ENCODE peak calls at places on chromosomes 6 and 20, in nine cellular contexts. One of them, this sample, is unnamed.

GRCh38 chr6:148795563-148795962 is 48.7 kb downstream of the UST start:
- DNase-seq in neuronal stem cell: no peak
- DNase-seq in MV-4-11: no peak
- DNase-seq in amniotic stem cell: no peak
- DNase-seq in SW480: no peak
- DNase-seq in iris pigment epithelial cell: no peak
- DNase-seq in T-cell: no peak
- DNase-seq in activated gamma-delta T cell treated with anti-CD3 and anti-CD28 coated beads, Interleukin-2, amount 50 U/mL, for 16 hours: no peak
- DNase-seq in OCI-LY7: no peak
- DNase-seq in this sample: no peak

GRCh38 chr20:35576816-35577215 is 34.9 kb downstream of the ERGIC3 start:
- DNase-seq in activated gamma-delta T cell treated with anti-CD3 and anti-CD28 coated beads, Interleukin-2, amount 50 U/mL, for 16 hours: no peak
- DNase-seq in OCI-LY7: no peak
- DNase-seq in amniotic stem cell: no peak
- DNase-seq in neuronal stem cell: no peak
- DNase-seq in SW480: no peak
- DNase-seq in iris pigment epithelial cell: no peak
- DNase-seq in T-cell: no peak
- DNase-seq in MV-4-11: no peak
- DNase-seq in this sample: no peak

GRCh38 chr6:89482136-89482535 is 49.2 kb downstream of the ANKRD6 start:
- DNase-seq in SW480: no peak
- DNase-seq in MV-4-11: no peak
- DNase-seq in iris pigment epithelial cell: no peak
- DNase-seq in amniotic stem cell: no peak
- DNase-seq in T-cell: no peak
- DNase-seq in neuronal stem cell: no peak
- DNase-seq in activated gamma-delta T cell treated with anti-CD3 and anti-CD28 coated beads, Interleukin-2, amount 50 U/mL, for 16 hours: no peak
- DNase-seq in OCI-LY7: no peak
- DNase-seq in this sample: no peak

GRCh38 chr6:14877758-14878157 is 368.1 kb upstream of the JARID2 start:
- DNase-seq in amniotic stem cell: no peak
- DNase-seq in activated gamma-delta T cell treated with anti-CD3 and anti-CD28 coated beads, Interleukin-2, amount 50 U/mL, for 16 hours: no peak
- DNase-seq in MV-4-11: no peak
- DNase-seq in OCI-LY7: no peak
- DNase-seq in neuronal stem cell: no peak
- DNase-seq in iris pigment epithelial cell: peak; percentile 16
- DNase-seq in SW480: no peak
- DNase-seq in T-cell: no peak
- DNase-seq in this sample: no peak

GRCh38 chr20:43724383-43724782 is 2.4 kb downstream of the GTSF1L start:
- DNase-seq in SW480: no peak
- DNase-seq in neuronal stem cell: no peak
- DNase-seq in OCI-LY7: no peak
- DNase-seq in MV-4-11: peak; percentile 76
- DNase-seq in amniotic stem cell: no peak
- DNase-seq in T-cell: no peak
- DNase-seq in activated gamma-delta T cell treated with anti-CD3 and anti-CD28 coated beads, Interleukin-2, amount 50 U/mL, for 16 hours: no peak
- DNase-seq in iris pigment epithelial cell: no peak
- DNase-seq in this sample: no peak

GRCh38 chr6:117440558-117441525 is 15.1 kb upstream of the ROS1 start:
- DNase-seq in activated gamma-delta T cell treated with anti-CD3 and anti-CD28 coated beads, Interleukin-2, amount 50 U/mL, for 16 hours: no peak
- DNase-seq in SW480: no peak
- DNase-seq in MV-4-11: no peak
- DNase-seq in iris pigment epithelial cell: peak; percentile 96
- DNase-seq in T-cell: no peak
- DNase-seq in OCI-LY7: no peak
- DNase-seq in amniotic stem cell: no peak
- DNase-seq in neuronal stem cell: no peak
- DNase-seq in this sample: no peak

GRCh38 chr20:17635846-17636245 is 46.2 kb downstream of the RRBP1 start:
- DNase-seq in T-cell: no peak
- DNase-seq in OCI-LY7: no peak
- DNase-seq in SW480: no peak
- DNase-seq in neuronal stem cell: no peak
- DNase-seq in iris pigment epithelial cell: peak; percentile 40
- DNase-seq in activated gamma-delta T cell treated with anti-CD3 and anti-CD28 coated beads, Interleukin-2, amount 50 U/mL, for 16 hours: no peak
- DNase-seq in amniotic stem cell: no peak
- DNase-seq in MV-4-11: peak; percentile 36
- DNase-seq in this sample: no peak

GRCh38 chr6:105803439-105803838 is 282.7 kb upstream of the PRDM1 start:
- DNase-seq in T-cell: no peak
- DNase-seq in amniotic stem cell: no peak
- DNase-seq in iris pigment epithelial cell: no peak
- DNase-seq in SW480: no peak
- DNase-seq in MV-4-11: no peak
- DNase-seq in activated gamma-delta T cell treated with anti-CD3 and anti-CD28 coated beads, Interleukin-2, amount 50 U/mL, for 16 hours: no peak
- DNase-seq in neuronal stem cell: no peak
- DNase-seq in OCI-LY7: no peak
- DNase-seq in this sample: no peak

GRCh38 chr6:2477723-2478122 is 232.3 kb upstream of the GMDS start:
- DNase-seq in SW480: no peak
- DNase-seq in activated gamma-delta T cell treated with anti-CD3 and anti-CD28 coated beads, Interleukin-2, amount 50 U/mL, for 16 hours: no peak
- DNase-seq in amniotic stem cell: no peak
- DNase-seq in iris pigment epithelial cell: no peak
- DNase-seq in neuronal stem cell: no peak
- DNase-seq in OCI-LY7: no peak
- DNase-seq in T-cell: no peak
- DNase-seq in MV-4-11: no peak
- DNase-seq in this sample: no peak

GRCh38 chr6:101741474-101742171 is 348.1 kb downstream of the GRIK2 start:
- DNase-seq in amniotic stem cell: no peak
- DNase-seq in iris pigment epithelial cell: no peak
- DNase-seq in SW480: no peak
- DNase-seq in MV-4-11: no peak
- DNase-seq in OCI-LY7: no peak
- DNase-seq in T-cell: no peak
- DNase-seq in activated gamma-delta T cell treated with anti-CD3 and anti-CD28 coated beads, Interleukin-2, amount 50 U/mL, for 16 hours: no peak
- DNase-seq in neuronal stem cell: no peak
- DNase-seq in this sample: no peak

GRCh38 chr6:107811591-107812218 is 12.4 kb downstream of the SCML4 start:
- DNase-seq in OCI-LY7: no peak
- DNase-seq in MV-4-11: peak; percentile 62
- DNase-seq in neuronal stem cell: no peak
- DNase-seq in iris pigment epithelial cell: no peak
- DNase-seq in activated gamma-delta T cell treated with anti-CD3 and anti-CD28 coated beads, Interleukin-2, amount 50 U/mL, for 16 hours: no peak
- DNase-seq in SW480: peak; percentile 28
- DNase-seq in amniotic stem cell: no peak
- DNase-seq in T-cell: no peak
- DNase-seq in this sample: no peak

GRCh38 chr20:11431613-11432012 is 486.1 kb upstream of the BTBD3 start:
- DNase-seq in T-cell: no peak
- DNase-seq in activated gamma-delta T cell treated with anti-CD3 and anti-CD28 coated beads, Interleukin-2, amount 50 U/mL, for 16 hours: no peak
- DNase-seq in iris pigment epithelial cell: peak; percentile 36
- DNase-seq in MV-4-11: no peak
- DNase-seq in OCI-LY7: no peak
- DNase-seq in amniotic stem cell: no peak
- DNase-seq in SW480: no peak
- DNase-seq in neuronal stem cell: no peak
- DNase-seq in this sample: no peak

GRCh38 chr6:149750136-149750609 is 632 bp downstream of the PCMT1 start:
- DNase-seq in neuronal stem cell: peak; percentile 49
- DNase-seq in activated gamma-delta T cell treated with anti-CD3 and anti-CD28 coated beads, Interleukin-2, amount 50 U/mL, for 16 hours: peak; percentile 25
- DNase-seq in iris pigment epithelial cell: peak; percentile 69
- DNase-seq in MV-4-11: no peak
- DNase-seq in SW480: peak; percentile 63
- DNase-seq in T-cell: peak; percentile 7
- DNase-seq in amniotic stem cell: peak; percentile 23
- DNase-seq in OCI-LY7: peak; percentile 83
- DNase-seq in this sample: peak; percentile 80

GRCh38 chr6:21367649-21368154 is 225.8 kb upstream of the SOX4 start:
- DNase-seq in activated gamma-delta T cell treated with anti-CD3 and anti-CD28 coated beads, Interleukin-2, amount 50 U/mL, for 16 hours: no peak
- DNase-seq in neuronal stem cell: no peak
- DNase-seq in iris pigment epithelial cell: no peak
- DNase-seq in T-cell: no peak
- DNase-seq in amniotic stem cell: no peak
- DNase-seq in SW480: no peak
- DNase-seq in OCI-LY7: no peak
- DNase-seq in MV-4-11: no peak
- DNase-seq in this sample: no peak

GRCh38 chr6:118725944-118726343 is 74.6 kb upstream of the CEP85L start:
- DNase-seq in SW480: no peak
- DNase-seq in iris pigment epithelial cell: no peak
- DNase-seq in amniotic stem cell: no peak
- DNase-seq in MV-4-11: no peak
- DNase-seq in OCI-LY7: no peak
- DNase-seq in activated gamma-delta T cell treated with anti-CD3 and anti-CD28 coated beads, Interleukin-2, amount 50 U/mL, for 16 hours: peak; percentile 67
- DNase-seq in neuronal stem cell: no peak
- DNase-seq in T-cell: peak; percentile 53
- DNase-seq in this sample: no peak

GRCh38 chr20:2771631-2772080 is 28.8 kb downstream of the CPXM1 start:
- DNase-seq in T-cell: no peak
- DNase-seq in neuronal stem cell: no peak
- DNase-seq in iris pigment epithelial cell: peak; percentile 22
- DNase-seq in MV-4-11: peak; percentile 47
- DNase-seq in SW480: no peak
- DNase-seq in amniotic stem cell: no peak
- DNase-seq in OCI-LY7: no peak
- DNase-seq in activated gamma-delta T cell treated with anti-CD3 and anti-CD28 coated beads, Interleukin-2, amount 50 U/mL, for 16 hours: no peak
- DNase-seq in this sample: no peak

GRCh38 chr6:161413361-161413771 is 139.5 kb upstream of the AGPAT4 start:
- DNase-seq in neuronal stem cell: no peak
- DNase-seq in T-cell: no peak
- DNase-seq in OCI-LY7: no peak
- DNase-seq in amniotic stem cell: no peak
- DNase-seq in activated gamma-delta T cell treated with anti-CD3 and anti-CD28 coated beads, Interleukin-2, amount 50 U/mL, for 16 hours: no peak
- DNase-seq in MV-4-11: no peak
- DNase-seq in iris pigment epithelial cell: no peak
- DNase-seq in SW480: no peak
- DNase-seq in this sample: no peak

GRCh38 chr6:112781236-112781635 is 434.1 kb downstream of the RFPL4B start:
- DNase-seq in amniotic stem cell: no peak
- DNase-seq in MV-4-11: no peak
- DNase-seq in T-cell: no peak
- DNase-seq in neuronal stem cell: no peak
- DNase-seq in SW480: no peak
- DNase-seq in iris pigment epithelial cell: peak; percentile 38
- DNase-seq in OCI-LY7: no peak
- DNase-seq in activated gamma-delta T cell treated with anti-CD3 and anti-CD28 coated beads, Interleukin-2, amount 50 U/mL, for 16 hours: no peak
- DNase-seq in this sample: no peak

GRCh38 chr6:143575440-143575839 is 63.9 kb upstream of the FUCA2 start:
- DNase-seq in T-cell: peak; percentile 48
- DNase-seq in iris pigment epithelial cell: peak; percentile 83
- DNase-seq in MV-4-11: peak; percentile 70
- DNase-seq in neuronal stem cell: peak; percentile 65
- DNase-seq in SW480: peak; percentile 74
- DNase-seq in activated gamma-delta T cell treated with anti-CD3 and anti-CD28 coated beads, Interleukin-2, amount 50 U/mL, for 16 hours: peak; percentile 30
- DNase-seq in amniotic stem cell: peak; percentile 34
- DNase-seq in OCI-LY7: peak; percentile 69
- DNase-seq in this sample: peak; percentile 47

GRCh38 chr20:47370214-47370613 is 13.7 kb upstream of the ZMYND8 start:
- DNase-seq in activated gamma-delta T cell treated with anti-CD3 and anti-CD28 coated beads, Interleukin-2, amount 50 U/mL, for 16 hours: no peak
- DNase-seq in amniotic stem cell: no peak
- DNase-seq in neuronal stem cell: no peak
- DNase-seq in SW480: no peak
- DNase-seq in MV-4-11: no peak
- DNase-seq in OCI-LY7: no peak
- DNase-seq in iris pigment epithelial cell: no peak
- DNase-seq in T-cell: no peak
- DNase-seq in this sample: no peak

GRCh38 chr6:126075335-126076071 is 89.2 kb downstream of the TRMT11 start:
- DNase-seq in OCI-LY7: no peak
- DNase-seq in activated gamma-delta T cell treated with anti-CD3 and anti-CD28 coated beads, Interleukin-2, amount 50 U/mL, for 16 hours: no peak
- DNase-seq in T-cell: no peak
- DNase-seq in iris pigment epithelial cell: no peak
- DNase-seq in amniotic stem cell: no peak
- DNase-seq in neuronal stem cell: no peak
- DNase-seq in MV-4-11: no peak
- DNase-seq in SW480: no peak
- DNase-seq in this sample: peak; percentile 17

GRCh38 chr6:141483561-141484061 is 649.1 kb upstream of the GJE1 start:
- DNase-seq in MV-4-11: peak; percentile 98
- DNase-seq in OCI-LY7: peak; percentile 93
- DNase-seq in activated gamma-delta T cell treated with anti-CD3 and anti-CD28 coated beads, Interleukin-2, amount 50 U/mL, for 16 hours: peak; percentile 41
- DNase-seq in SW480: no peak
- DNase-seq in iris pigment epithelial cell: peak; percentile 98
- DNase-seq in T-cell: peak; percentile 62
- DNase-seq in amniotic stem cell: peak; percentile 63
- DNase-seq in neuronal stem cell: no peak
- DNase-seq in this sample: peak; percentile 40

GRCh38 chr6:116528800-116529199 is 16.7 kb downstream of the TRAPPC3L start:
- DNase-seq in OCI-LY7: no peak
- DNase-seq in T-cell: no peak
- DNase-seq in iris pigment epithelial cell: peak; percentile 41
- DNase-seq in SW480: no peak
- DNase-seq in amniotic stem cell: no peak
- DNase-seq in activated gamma-delta T cell treated with anti-CD3 and anti-CD28 coated beads, Interleukin-2, amount 50 U/mL, for 16 hours: no peak
- DNase-seq in MV-4-11: no peak
- DNase-seq in neuronal stem cell: no peak
- DNase-seq in this sample: no peak

GRCh38 chr20:22456109-22456508 is 128.3 kb downstream of the FOXA2 start:
- DNase-seq in T-cell: no peak
- DNase-seq in OCI-LY7: no peak
- DNase-seq in MV-4-11: no peak
- DNase-seq in neuronal stem cell: peak; percentile 67
- DNase-seq in activated gamma-delta T cell treated with anti-CD3 and anti-CD28 coated beads, Interleukin-2, amount 50 U/mL, for 16 hours: no peak
- DNase-seq in SW480: no peak
- DNase-seq in amniotic stem cell: no peak
- DNase-seq in iris pigment epithelial cell: no peak
- DNase-seq in this sample: no peak

GRCh38 chr6:78101387-78101786 is 448.5 kb downstream of the MEI4 start:
- DNase-seq in MV-4-11: no peak
- DNase-seq in activated gamma-delta T cell treated with anti-CD3 and anti-CD28 coated beads, Interleukin-2, amount 50 U/mL, for 16 hours: no peak
- DNase-seq in iris pigment epithelial cell: no peak
- DNase-seq in T-cell: no peak
- DNase-seq in amniotic stem cell: no peak
- DNase-seq in SW480: no peak
- DNase-seq in OCI-LY7: no peak
- DNase-seq in neuronal stem cell: peak; percentile 14
- DNase-seq in this sample: no peak

GRCh38 chr20:12673352-12673751 is 335.4 kb upstream of the SPTLC3 start:
- DNase-seq in SW480: no peak
- DNase-seq in neuronal stem cell: no peak
- DNase-seq in amniotic stem cell: no peak
- DNase-seq in iris pigment epithelial cell: no peak
- DNase-seq in MV-4-11: no peak
- DNase-seq in OCI-LY7: no peak
- DNase-seq in T-cell: no peak
- DNase-seq in activated gamma-delta T cell treated with anti-CD3 and anti-CD28 coated beads, Interleukin-2, amount 50 U/mL, for 16 hours: no peak
- DNase-seq in this sample: no peak

GRCh38 chr6:85923013-85923430 is 280.3 kb upstream of the SYNCRIP start:
- DNase-seq in OCI-LY7: peak; percentile 44
- DNase-seq in T-cell: no peak
- DNase-seq in activated gamma-delta T cell treated with anti-CD3 and anti-CD28 coated beads, Interleukin-2, amount 50 U/mL, for 16 hours: no peak
- DNase-seq in SW480: peak; percentile 76
- DNase-seq in amniotic stem cell: peak; percentile 51
- DNase-seq in neuronal stem cell: peak; percentile 51
- DNase-seq in MV-4-11: peak; percentile 55
- DNase-seq in iris pigment epithelial cell: peak; percentile 64
- DNase-seq in this sample: peak; percentile 9

GRCh38 chr6:133681880-133682279 is 207.0 kb upstream of the TCF21 start:
- DNase-seq in neuronal stem cell: no peak
- DNase-seq in OCI-LY7: no peak
- DNase-seq in MV-4-11: no peak
- DNase-seq in activated gamma-delta T cell treated with anti-CD3 and anti-CD28 coated beads, Interleukin-2, amount 50 U/mL, for 16 hours: no peak
- DNase-seq in T-cell: no peak
- DNase-seq in amniotic stem cell: no peak
- DNase-seq in SW480: no peak
- DNase-seq in iris pigment epithelial cell: no peak
- DNase-seq in this sample: no peak

GRCh38 chr20:24934101-24934661 is 14.9 kb upstream of the CST7 start:
- DNase-seq in OCI-LY7: no peak
- DNase-seq in iris pigment epithelial cell: no peak
- DNase-seq in T-cell: no peak
- DNase-seq in MV-4-11: no peak
- DNase-seq in neuronal stem cell: no peak
- DNase-seq in amniotic stem cell: no peak
- DNase-seq in activated gamma-delta T cell treated with anti-CD3 and anti-CD28 coated beads, Interleukin-2, amount 50 U/mL, for 16 hours: no peak
- DNase-seq in SW480: no peak
- DNase-seq in this sample: no peak

This sample was measured in CMK.